ENCODE peak calls at places on chromosomes 16 and 17, in six cellular contexts. Q is GM12878, A is MG63, V is IMR-90, B is stomach, T is cardiac fibroblast. K is an unnamed sample.
A peak's percentile ranks its signal among the peaks of the same experiment; 100 is the strongest.

GRCh38 chr17:71649986-71650385 is 470.8 kb upstream of the SOX9 start:
- DNase-seq in V (peak; percentile 86), Q (no peak), T (peak; percentile 7), B (no peak), A (no peak), K (no peak)

GRCh38 chr17:67615736-67616135 is 102.0 kb upstream of the NOL11 start:
- DNase-seq in V (no peak), B (no peak), A (no peak), T (no peak), Q (no peak), K (no peak)

GRCh38 chr16:55444754-55445485 is 34.1 kb upstream of the MMP2 start:
- DNase-seq in B (no peak), A (no peak), V (no peak), Q (peak; percentile 16), T (no peak), K (no peak)

GRCh38 chr17:59074494-59074893 is 32.2 kb downstream of the TRIM37 start:
- DNase-seq in A (no peak), T (peak; percentile 91), Q (no peak), V (peak; percentile 81), B (no peak), K (no peak)

GRCh38 chr17:78278139-78278741 is 46.8 kb downstream of the TMEM235 start:
- DNase-seq in B (no peak), V (no peak), Q (no peak), T (no peak), A (no peak), K (peak; percentile 80)

GRCh38 chr17:29376667-29377268 is 13.4 kb upstream of the TAOK1 start:
- DNase-seq in A (peak; percentile 82), B (no peak), T (peak; percentile 76), Q (no peak), V (peak; percentile 92), K (no peak)

GRCh38 chr17:31875081-31875480 is 16.0 kb upstream of the COPRS start:
- DNase-seq in V (no peak), B (no peak), Q (no peak), A (no peak), T (no peak), K (no peak)

GRCh38 chr16:22008215-22009142 is 568 bp downstream of the MOSMO start:
- DNase-seq in V (no peak), A (peak; percentile 38), Q (no peak), T (no peak), B (no peak), K (peak; percentile 81)

GRCh38 chr16:14309001-14309886 is 238.1 kb downstream of the MRTFB start:
- DNase-seq in A (no peak), V (peak; percentile 39), B (peak; percentile 42), Q (no peak), T (peak; percentile 14), K (no peak)

GRCh38 chr16:69796285-69797118 is 34.4 kb downstream of the WWP2 start:
- DNase-seq in V (peak; percentile 77), T (peak; percentile 85), B (no peak), A (no peak), Q (no peak), K (no peak)

GRCh38 chr17:9003355-9004131 is 17.8 kb upstream of the NTN1 start:
- DNase-seq in Q (no peak), A (no peak), T (no peak), V (no peak), B (no peak), K (no peak)

GRCh38 chr17:4854181-4854681 is 21.1 kb downstream of the MINK1 start:
- DNase-seq in T (peak; percentile 15), Q (no peak), V (peak; percentile 66), B (no peak), A (no peak), K (no peak)

GRCh38 chr17:78535285-78536197 is 41.7 kb downstream of the DNAH17 start:
- DNase-seq in T (no peak), V (no peak), B (no peak), A (no peak), Q (no peak), K (peak; percentile 22)

GRCh38 chr16:610513-611381 is 20.0 kb upstream of the WFIKKN1 start:
- DNase-seq in T (peak; percentile 31), Q (no peak), V (no peak), B (peak; percentile 77), A (no peak), K (peak; percentile 86)

GRCh38 chr16:62041401-62041800 is 5.2 kb upstream of the CDH8 start:
- DNase-seq in B (no peak), V (no peak), Q (no peak), T (peak; percentile 63), A (no peak), K (no peak)

GRCh38 chr16:69466547-69466946 is 42.1 kb downstream of the CYB5B start:
- DNase-seq in A (no peak), V (no peak), T (no peak), Q (no peak), B (no peak), K (no peak)

GRCh38 chr17:1553354-1554266 is 9.0 kb downstream of the PITPNA start:
- DNase-seq in V (no peak), A (no peak), B (no peak), T (no peak), Q (no peak), K (no peak)

GRCh38 chr17:40069751-40070643 is 7.2 kb downstream of the THRA start:
- DNase-seq in V (peak; percentile 46), T (peak; percentile 58), Q (no peak), B (peak; percentile 78), A (peak; percentile 45), K (peak; percentile 82)

GRCh38 chr16:75687361-75687760 is 10.6 kb upstream of the CPHXL2 start:
- DNase-seq in B (no peak), Q (no peak), A (no peak), V (no peak), T (no peak), K (no peak)

GRCh38 chr17:48603959-48604769 is 622 bp downstream of the HOXB6 start:
- DNase-seq in T (no peak), V (no peak), A (peak; percentile 79), Q (no peak), B (no peak), K (peak; percentile 90)

GRCh38 chr17:77834170-77835115 is 124.1 kb upstream of the TNRC6C start:
- DNase-seq in Q (peak; percentile 49), V (peak; percentile 86), B (peak; percentile 66), A (peak; percentile 95), T (peak; percentile 83), K (peak; percentile 86)

GRCh38 chr17:70562137-70562536 is 392.8 kb downstream of the KCNJ2 start:
- DNase-seq in B (no peak), V (no peak), A (no peak), Q (no peak), T (no peak), K (no peak)

GRCh38 chr16:85689285-85689949 is 663 bp upstream of the GINS2 start:
- DNase-seq in T (no peak), A (no peak), Q (no peak), V (no peak), B (peak; percentile 33), K (peak; percentile 50)

GRCh38 chr16:19132898-19133297 is 19.1 kb downstream of the ITPRIPL2 start:
- DNase-seq in Q (no peak), T (no peak), A (no peak), V (no peak), B (no peak), K (no peak)

GRCh38 chr16:64409762-64410161 is 712.1 kb downstream of the CDH11 start:
- DNase-seq in A (no peak), T (peak; percentile 47), Q (no peak), B (no peak), V (no peak), K (no peak)

GRCh38 chr16:85313541-85314208 is 201.4 kb upstream of the CIBAR2 start:
- DNase-seq in Q (no peak), V (peak; percentile 21), B (no peak), A (no peak), T (no peak), K (no peak)

GRCh38 chr16:12433691-12434390 is 369.8 kb downstream of the CPPED1 start:
- DNase-seq in B (no peak), A (no peak), Q (no peak), T (no peak), V (no peak), K (no peak)

GRCh38 chr17:59893617-59894100 is 738 bp downstream of the RPS6KB1 start:
- DNase-seq in B (no peak), A (peak; percentile 13), V (peak; percentile 8), Q (no peak), T (peak; percentile 25), K (no peak)

DNA sequence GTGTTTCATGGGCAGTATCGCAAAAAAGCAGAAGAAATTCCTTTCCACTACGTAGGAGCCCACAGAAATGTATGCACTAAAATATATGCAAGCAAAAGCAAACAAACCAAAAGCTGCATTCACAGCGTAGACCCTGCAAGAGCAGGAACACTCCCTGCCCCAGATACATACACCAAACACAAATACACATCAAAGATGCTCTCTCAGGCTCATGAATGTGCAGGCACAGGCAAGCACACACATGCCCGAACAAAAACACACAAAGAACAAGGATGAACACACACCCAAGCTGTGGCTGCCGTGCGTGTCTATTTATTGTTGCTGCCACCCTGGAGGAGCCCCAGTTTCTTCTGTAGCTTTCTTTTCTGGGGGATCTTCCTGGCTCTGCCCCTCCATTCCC is 1.7 kb downstream of the NUPR1 start:
- DNase-seq in Q (no peak), V (no peak), T (no peak), A (no peak), B (no peak), K (no peak)
- H3K4me3 ChIP-seq in Q (no peak overlapping the region), V (peak overlapping the region; percentile 49), T (peak overlapping the region; percentile 65), A (peak overlapping the region; percentile 66), B (peak overlapping the region; percentile 71), K (peak overlapping the region; percentile 25)

GRCh38 chr17:64130559-64131001 is 636 bp upstream of the ERN1 start:
- DNase-seq in V (peak; percentile 80), T (peak; percentile 87), A (no peak), B (no peak), Q (peak; percentile 68), K (peak; percentile 80)
- H3K4me3 ChIP-seq in V (peak overlapping the region; percentile 49), T (peak overlapping the region; percentile 51), A (peak overlapping the region; percentile 73), B (peak overlapping the region; percentile 72), Q (peak overlapping the region; percentile 8), K (peak overlapping the region; percentile 64)

GRCh38 chr17:44095388-44095646 is 24.8 kb downstream of the G6PC3 start:
- DNase-seq in B (no peak), V (no peak), T (no peak), Q (no peak), A (no peak), K (no peak)
- H3K4me3 ChIP-seq in B (peak overlapping the region; percentile 4), V (no peak overlapping the region), T (no peak overlapping the region), Q (peak overlapping the region; percentile 31), A (peak overlapping the region; percentile 44), K (no peak overlapping the region)

DNA sequence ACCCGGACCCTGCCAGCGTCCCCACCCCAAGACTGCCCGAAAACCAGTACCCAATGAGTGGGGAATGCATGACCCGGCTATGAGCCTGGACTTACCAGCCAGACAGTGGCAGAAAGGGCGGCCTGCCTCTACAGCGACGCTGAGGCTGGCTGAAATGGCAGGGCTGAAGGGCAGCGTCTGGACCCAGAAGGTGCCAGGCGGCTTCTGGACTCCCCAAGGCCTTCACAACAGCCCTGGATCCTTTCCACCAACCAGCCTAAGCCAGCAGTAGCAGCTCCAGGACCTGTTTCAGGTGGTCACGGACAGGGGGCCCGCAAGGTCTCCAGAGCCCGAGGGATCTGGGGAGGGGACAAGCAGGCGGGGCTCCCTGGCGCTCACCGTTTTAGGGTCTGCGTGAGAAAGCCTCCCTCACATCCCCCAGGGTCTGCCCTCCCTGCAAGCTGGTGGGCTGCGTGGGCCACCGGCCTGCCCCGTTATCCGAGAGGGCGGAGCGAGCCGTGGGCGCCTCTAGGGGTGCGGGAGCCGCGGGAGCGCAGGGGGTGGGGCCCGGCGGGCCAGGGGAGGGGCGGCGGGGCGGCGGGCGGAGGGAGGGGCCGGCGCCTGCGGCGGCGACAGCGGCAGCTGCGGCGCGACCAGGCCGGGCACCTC is at the start of gene RIPOR1:
- DNase-seq in Q (no peak), B (peak; percentile 65), T (no peak), V (no peak), A (peak; percentile 44), K (peak; percentile 89)
- H3K4me3 ChIP-seq in Q (peak within 1 kb of the TSS; percentile 90), B (peak within 1 kb of the TSS; percentile 93), T (peak within 1 kb of the TSS; percentile 79), V (peak within 1 kb of the TSS; percentile 85), A (peak within 1 kb of the TSS; percentile 71), K (peak within 1 kb of the TSS; percentile 70)